ENCODE peak calls at places on chromosomes 13 and 19, in four cellular contexts. One of them, this sample, is unnamed. For H3K36me3 and H3K27me3, the result is how much of the 10 kb centered on the place peaks cover.

GRCh38 chr13:100230813-100231575 is 142.1 kb downstream of the PCCA start:
- DNase-seq in heart left ventricle: no peak
- DNase-seq in IMR-90: no peak
- DNase-seq in pancreas: no peak
- DNase-seq in this sample: no peak

GRCh38 chr19:48760514-48761221 is 5.3 kb downstream of the FGF21 start:
- DNase-seq in IMR-90: no peak
- DNase-seq in pancreas: no peak
- DNase-seq in heart left ventricle: no peak
- DNase-seq in this sample: no peak

GRCh38 chr13:113922412-113923118 is 51.3 kb downstream of the C13orf46 start:
- DNase-seq in heart left ventricle: no peak
- DNase-seq in IMR-90: no peak
- DNase-seq in pancreas: no peak
- DNase-seq in this sample: no peak

GRCh38 chr19:28472843-28473242 is 740.1 kb downstream of the UQCRFS1 start:
- DNase-seq in heart left ventricle: peak
- DNase-seq in pancreas: no peak
- DNase-seq in IMR-90: no peak
- DNase-seq in this sample: no peak

GRCh38 chr13:112818698-112819045 is 128.8 kb downstream of the ATP11A start:
- DNase-seq in pancreas: no peak
- DNase-seq in IMR-90: no peak
- DNase-seq in heart left ventricle: no peak
- DNase-seq in this sample: no peak

GRCh38 chr19:8338835-8339234 is 4.2 kb downstream of the KANK3 start:
- DNase-seq in IMR-90: no peak
- DNase-seq in heart left ventricle: no peak
- DNase-seq in pancreas: peak
- DNase-seq in this sample: no peak

GRCh38 chr19:48970923-48971395 is 5.8 kb downstream of the FTL start:
- DNase-seq in IMR-90: peak
- DNase-seq in heart left ventricle: peak
- DNase-seq in pancreas: peak
- DNase-seq in this sample: peak

GRCh38 chr19:16334421-16334820 is 9.8 kb downstream of the KLF2 start:
- DNase-seq in heart left ventricle: no peak
- DNase-seq in IMR-90: no peak
- DNase-seq in pancreas: no peak
- DNase-seq in this sample: no peak

GRCh38 chr13:113837554-113838355 is 26.1 kb downstream of the GAS6 start:
- DNase-seq in IMR-90: peak
- DNase-seq in heart left ventricle: peak
- DNase-seq in pancreas: peak
- DNase-seq in this sample: no peak

GRCh38 chr13:106063591-106064308 is 471.7 kb downstream of the EFNB2 start:
- DNase-seq in IMR-90: peak
- DNase-seq in pancreas: no peak
- DNase-seq in heart left ventricle: no peak
- DNase-seq in this sample: no peak

GRCh38 chr19:40229484-40229883 is 3.0 kb upstream of the CCNP start:
- DNase-seq in IMR-90: peak
- DNase-seq in pancreas: no peak
- DNase-seq in heart left ventricle: no peak
- DNase-seq in this sample: no peak

GRCh38 chr13:33367931-33368330 is 82.4 kb upstream of the STARD13 start:
- DNase-seq in IMR-90: no peak
- DNase-seq in pancreas: no peak
- DNase-seq in heart left ventricle: no peak
- DNase-seq in this sample: no peak

GRCh38 chr19:12782174-12782423 is 6.7 kb upstream of the HOOK2 start:
- DNase-seq in pancreas: no peak
- DNase-seq in heart left ventricle: no peak
- DNase-seq in IMR-90: no peak
- DNase-seq in this sample: no peak

GRCh38 chr19:37346091-37346490 is 24.8 kb upstream of the ZNF527 start:
- DNase-seq in IMR-90: no peak
- DNase-seq in pancreas: no peak
- DNase-seq in heart left ventricle: no peak
- DNase-seq in this sample: no peak
- H3K36me3 ChIP-seq in IMR-90: under half
- H3K36me3 ChIP-seq in pancreas: under half
- H3K36me3 ChIP-seq in heart left ventricle: half or more
- H3K36me3 ChIP-seq in this sample: half or more

GRCh38 chr19:30366282-30366681 is 5.9 kb upstream of the ZNF536 start:
- DNase-seq in pancreas: no peak
- DNase-seq in IMR-90: no peak
- DNase-seq in heart left ventricle: no peak
- DNase-seq in this sample: no peak
- H3K27me3 ChIP-seq in pancreas: under half
- H3K27me3 ChIP-seq in IMR-90: under half
- H3K27me3 ChIP-seq in heart left ventricle: under half
- H3K27me3 ChIP-seq in this sample: under half

DNA sequence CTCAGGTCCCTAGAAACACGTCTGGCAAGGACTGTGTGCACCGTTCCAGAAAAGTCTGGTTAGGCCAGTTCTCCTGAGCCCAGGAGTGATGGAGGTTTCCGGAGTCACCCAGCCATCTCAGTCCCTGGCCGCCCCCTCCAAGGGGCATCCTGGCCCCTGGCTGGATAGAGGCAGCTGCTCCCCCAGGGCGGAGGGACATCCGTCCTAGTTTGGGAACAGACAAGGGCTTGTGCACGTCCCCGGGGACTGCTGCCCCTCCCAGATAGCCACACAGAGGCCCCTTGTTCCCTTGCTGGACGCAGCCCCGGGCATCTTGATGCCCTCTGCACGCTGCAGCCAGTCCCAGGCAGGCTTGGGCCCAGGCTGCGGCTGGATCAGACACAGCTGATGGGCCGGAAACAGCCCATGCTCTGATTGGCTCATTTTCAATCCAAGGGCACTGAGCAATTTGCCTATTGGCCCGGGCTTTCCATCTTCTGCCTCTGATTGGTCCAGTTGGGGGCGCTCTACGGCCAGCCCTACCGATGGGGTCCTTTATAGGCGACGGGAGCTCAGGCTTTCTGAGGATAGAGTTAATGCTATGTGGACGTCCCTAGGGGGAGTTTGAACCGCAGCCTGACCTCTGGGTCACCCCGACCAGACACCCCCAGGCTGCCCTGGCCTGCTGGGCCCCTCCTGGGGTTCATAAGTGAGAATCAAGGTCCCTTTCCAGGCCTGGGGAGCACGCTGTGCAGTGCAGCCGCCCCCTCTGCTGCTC is 3.7 kb downstream of the S1PR2 start:
- DNase-seq in heart left ventricle: peak
- DNase-seq in pancreas: peak
- DNase-seq in IMR-90: no peak
- DNase-seq in this sample: no peak
- H3K36me3 ChIP-seq in heart left ventricle: under half
- H3K36me3 ChIP-seq in pancreas: under half
- H3K36me3 ChIP-seq in IMR-90: under half
- H3K36me3 ChIP-seq in this sample: under half

GRCh38 chr19:46195104-46195503 is 34.4 kb upstream of the IGFL1 start:
- DNase-seq in IMR-90: no peak
- DNase-seq in pancreas: no peak
- DNase-seq in heart left ventricle: no peak
- DNase-seq in this sample: no peak

GRCh38 chr19:46201413-46202310 is 27.9 kb upstream of the IGFL1 start:
- DNase-seq in heart left ventricle: no peak
- DNase-seq in IMR-90: no peak
- DNase-seq in pancreas: no peak
- DNase-seq in this sample: no peak

GRCh38 chr19:46197314-46198070 is 32.0 kb upstream of the IGFL1 start:
- DNase-seq in IMR-90: no peak
- DNase-seq in heart left ventricle: no peak
- DNase-seq in pancreas: no peak
- DNase-seq in this sample: no peak

GRCh38 chr19:46196410-46197124 is 33.0 kb upstream of the IGFL1 start:
- DNase-seq in heart left ventricle: no peak
- DNase-seq in pancreas: no peak
- DNase-seq in IMR-90: no peak
- DNase-seq in this sample: no peak

GRCh38 chr19:46198756-46199155 is 30.8 kb upstream of the IGFL1 start:
- DNase-seq in pancreas: no peak
- DNase-seq in IMR-90: no peak
- DNase-seq in heart left ventricle: no peak
- DNase-seq in this sample: no peak
- H3K27me3 ChIP-seq in pancreas: under half
- H3K27me3 ChIP-seq in IMR-90: half or more
- H3K27me3 ChIP-seq in heart left ventricle: under half
- H3K27me3 ChIP-seq in this sample: under half

GRCh38 chr13:77222909-77223308 is 104.0 kb downstream of the MYCBP2 start:
- DNase-seq in heart left ventricle: no peak
- DNase-seq in IMR-90: no peak
- DNase-seq in pancreas: no peak
- DNase-seq in this sample: no peak

GRCh38 chr13:77222000-77222690 is 104.7 kb downstream of the MYCBP2 start:
- DNase-seq in heart left ventricle: no peak
- DNase-seq in pancreas: no peak
- DNase-seq in IMR-90: no peak
- DNase-seq in this sample: no peak

GRCh38 chr13:77230560-77230959 is 96.3 kb downstream of the MYCBP2 start:
- DNase-seq in IMR-90: no peak
- DNase-seq in pancreas: no peak
- DNase-seq in heart left ventricle: no peak
- DNase-seq in this sample: no peak

DNA sequence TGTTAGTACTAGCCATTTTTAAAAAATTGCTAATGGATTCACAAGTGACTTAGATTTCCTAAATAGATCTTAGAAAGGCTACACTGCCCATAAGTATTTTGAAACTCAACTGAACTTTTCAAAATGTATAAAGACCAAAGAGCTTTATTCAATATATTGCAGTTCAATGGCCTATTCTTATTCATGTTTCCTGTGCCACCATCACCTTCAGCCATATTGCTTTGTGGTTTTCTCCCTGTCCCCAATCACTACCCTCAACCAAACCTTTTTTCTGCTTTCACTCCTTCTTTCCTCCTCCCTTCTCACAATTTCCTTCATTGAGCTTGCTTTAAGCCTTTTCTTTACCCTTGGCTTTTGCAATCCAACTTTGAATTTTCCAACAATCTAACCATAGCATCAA is 100.9 kb downstream of the MYCBP2 start:
- DNase-seq in pancreas: no peak
- DNase-seq in heart left ventricle: no peak
- DNase-seq in IMR-90: no peak
- DNase-seq in this sample: no peak
- H3K36me3 ChIP-seq in pancreas: under half
- H3K36me3 ChIP-seq in heart left ventricle: half or more
- H3K36me3 ChIP-seq in IMR-90: under half
- H3K36me3 ChIP-seq in this sample: under half

GRCh38 chr13:27372896-27373295 is 51.5 kb upstream of the GTF3A start:
- DNase-seq in IMR-90: peak
- DNase-seq in heart left ventricle: no peak
- DNase-seq in pancreas: peak
- DNase-seq in this sample: no peak
- H3K27me3 ChIP-seq in IMR-90: under half
- H3K27me3 ChIP-seq in heart left ventricle: under half
- H3K27me3 ChIP-seq in pancreas: under half
- H3K27me3 ChIP-seq in this sample: under half

This sample was measured in naive thymus-derived CD4-positive, alpha-beta T cell.